ENCODE peak calls at places on chromosomes 7 and 10, in five cellular contexts. One of them, this sample, is unnamed.

GRCh38 chr10:71399946-71400345 is 3.2 kb downstream of the CDH23 start:
- DNase-seq in HEK293T: no peak
- DNase-seq in GM12878: no peak
- DNase-seq in K562: no peak
- DNase-seq in HepG2: no peak
- DNase-seq in this sample: no peak

GRCh38 chr10:110872984-110873569 is 1.3 kb downstream of the PDCD4 start:
- DNase-seq in HEK293T: no peak
- DNase-seq in GM12878: no peak
- DNase-seq in K562: no peak
- DNase-seq in HepG2: no peak
- DNase-seq in this sample: no peak

GRCh38 chr10:68517188-68517587 is 10.1 kb downstream of the SLC25A16 start:
- DNase-seq in HEK293T: no peak
- DNase-seq in GM12878: no peak
- DNase-seq in K562: no peak
- DNase-seq in HepG2: peak
- DNase-seq in this sample: no peak

GRCh38 chr10:96667401-96667800 is 52.9 kb downstream of the PIK3AP1 start:
- DNase-seq in HEK293T: no peak
- DNase-seq in GM12878: no peak
- DNase-seq in K562: no peak
- DNase-seq in HepG2: no peak
- DNase-seq in this sample: no peak

GRCh38 chr7:28682811-28683210 is 270.5 kb downstream of the CREB5 start:
- DNase-seq in HEK293T: no peak
- DNase-seq in GM12878: no peak
- DNase-seq in K562: no peak
- DNase-seq in HepG2: no peak
- DNase-seq in this sample: no peak

GRCh38 chr7:152711444-152711944 is 35.6 kb upstream of the XRCC2 start:
- DNase-seq in HEK293T: no peak
- DNase-seq in GM12878: no peak
- DNase-seq in K562: no peak
- DNase-seq in HepG2: no peak
- DNase-seq in this sample: no peak

GRCh38 chr7:16071246-16071857 is 350.0 kb downstream of the CRPPA start:
- DNase-seq in HEK293T: peak
- DNase-seq in GM12878: no peak
- DNase-seq in K562: peak
- DNase-seq in HepG2: peak
- DNase-seq in this sample: peak

GRCh38 chr10:78194539-78195402 is 161.1 kb downstream of the RPS24 start:
- DNase-seq in HEK293T: no peak
- DNase-seq in GM12878: no peak
- DNase-seq in K562: no peak
- DNase-seq in HepG2: no peak
- DNase-seq in this sample: peak

GRCh38 chr7:111198255-111198654 is 107.3 kb downstream of the LRRN3 start:
- DNase-seq in HEK293T: peak
- DNase-seq in GM12878: no peak
- DNase-seq in K562: no peak
- DNase-seq in HepG2: peak
- DNase-seq in this sample: no peak

GRCh38 chr7:157609516-157609915 is 272.7 kb downstream of the DNAJB6 start:
- DNase-seq in HEK293T: no peak
- DNase-seq in GM12878: no peak
- DNase-seq in K562: no peak
- DNase-seq in HepG2: no peak
- DNase-seq in this sample: no peak

GRCh38 chr7:33250421-33250827 is 121.1 kb downstream of the BBS9 start:
- DNase-seq in HEK293T: no peak
- DNase-seq in GM12878: no peak
- DNase-seq in K562: no peak
- DNase-seq in HepG2: no peak
- DNase-seq in this sample: no peak

GRCh38 chr10:111579473-111579872 is 502.6 kb downstream of the ADRA2A start:
- DNase-seq in HEK293T: no peak
- DNase-seq in GM12878: no peak
- DNase-seq in K562: no peak
- DNase-seq in HepG2: no peak
- DNase-seq in this sample: no peak

GRCh38 chr10:83539528-83540308 is 599.6 kb upstream of the GHITM start:
- DNase-seq in HEK293T: no peak
- DNase-seq in GM12878: peak
- DNase-seq in K562: no peak
- DNase-seq in HepG2: no peak
- DNase-seq in this sample: no peak

GRCh38 chr7:158061031-158061630 is 526.5 kb downstream of the PTPRN2 start:
- DNase-seq in HEK293T: no peak
- DNase-seq in GM12878: no peak
- DNase-seq in K562: no peak
- DNase-seq in HepG2: no peak
- DNase-seq in this sample: no peak

GRCh38 chr10:6737080-6737641 is 157.1 kb upstream of the PRKCQ start:
- DNase-seq in HEK293T: no peak
- DNase-seq in GM12878: no peak
- DNase-seq in K562: no peak
- DNase-seq in HepG2: no peak
- DNase-seq in this sample: no peak

GRCh38 chr10:23351914-23352313 is 7.3 kb upstream of the C10orf67 start:
- DNase-seq in HEK293T: no peak
- DNase-seq in GM12878: no peak
- DNase-seq in K562: no peak
- DNase-seq in HepG2: no peak
- DNase-seq in this sample: no peak

DNA sequence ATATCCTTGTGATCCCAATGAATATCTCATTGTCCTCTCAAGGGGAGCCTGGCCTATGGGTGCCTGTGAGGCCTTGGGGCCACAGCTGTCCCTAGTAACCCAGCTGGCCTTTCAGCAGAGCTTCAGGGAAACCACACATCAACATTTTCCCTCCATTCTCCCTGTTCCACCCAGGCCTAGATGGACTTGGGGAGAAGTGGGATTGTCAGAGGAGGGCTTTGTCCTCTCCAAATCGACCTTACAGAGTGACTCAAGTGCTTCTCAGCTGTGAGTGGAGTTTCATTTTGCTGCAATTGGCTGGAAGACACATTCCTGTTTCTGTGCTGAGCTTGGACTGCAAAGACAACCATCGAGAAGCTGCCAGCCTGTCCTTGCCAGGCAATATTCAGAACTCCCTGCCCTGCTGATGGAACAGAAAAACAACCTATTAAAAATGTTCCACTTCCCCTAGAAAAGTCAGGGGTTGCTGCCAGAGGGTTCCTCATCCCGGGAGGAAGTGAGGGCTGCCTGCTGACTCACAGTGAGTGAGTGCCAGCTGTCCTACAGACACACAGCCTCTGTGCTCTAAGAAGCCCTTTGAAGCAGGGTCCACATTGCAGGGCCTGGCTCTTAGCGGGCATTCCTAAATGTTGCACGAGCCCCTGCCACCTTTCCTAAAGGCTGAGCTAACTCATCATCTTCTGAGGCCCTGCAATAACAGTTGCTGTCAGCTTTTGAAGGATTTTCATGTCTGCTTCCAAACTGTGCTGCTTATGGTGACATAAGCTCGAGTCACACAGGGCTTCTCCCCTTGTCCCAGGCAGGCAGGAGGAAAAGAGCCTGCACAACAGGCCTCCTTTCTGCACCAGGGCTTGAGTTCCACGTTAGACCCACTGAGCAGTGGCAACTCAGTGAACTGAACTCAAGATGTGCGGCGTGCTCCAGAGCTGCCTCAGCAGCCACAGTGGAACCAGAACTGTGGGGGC is 20.5 kb downstream of the STRA8 start:
- DNase-seq in HEK293T: no peak
- DNase-seq in GM12878: no peak
- DNase-seq in K562: no peak
- DNase-seq in HepG2: peak
- DNase-seq in this sample: no peak
- TF ChIP-seq FOXM1 in HEK293T: no peak
- TF ChIP-seq FOXM1 in GM12878: no peak
- TF ChIP-seq FOXM1 in K562: no peak
- TF ChIP-seq FOXM1 in HepG2: no peak
- TF ChIP-seq FOXM1 in this sample: no peak

GRCh38 chr7:3888096-3888495 is 587.0 kb downstream of the SDK1 start:
- DNase-seq in HEK293T: no peak
- DNase-seq in GM12878: no peak
- DNase-seq in K562: no peak
- DNase-seq in HepG2: no peak
- DNase-seq in this sample: no peak
- TF ChIP-seq FOXM1 in HEK293T: no peak
- TF ChIP-seq FOXM1 in GM12878: no peak
- TF ChIP-seq FOXM1 in K562: no peak
- TF ChIP-seq FOXM1 in HepG2: no peak
- TF ChIP-seq FOXM1 in this sample: no peak

GRCh38 chr10:21523557-21524008 is 1.9 kb downstream of the SKIDA1 start:
- DNase-seq in HEK293T: no peak
- DNase-seq in GM12878: no peak
- DNase-seq in K562: no peak
- DNase-seq in HepG2: peak
- DNase-seq in this sample: no peak
- TF ChIP-seq FOXM1 in HEK293T: no peak
- TF ChIP-seq FOXM1 in GM12878: no peak
- TF ChIP-seq FOXM1 in K562: no peak
- TF ChIP-seq FOXM1 in HepG2: no peak
- TF ChIP-seq FOXM1 in this sample: no peak

DNA sequence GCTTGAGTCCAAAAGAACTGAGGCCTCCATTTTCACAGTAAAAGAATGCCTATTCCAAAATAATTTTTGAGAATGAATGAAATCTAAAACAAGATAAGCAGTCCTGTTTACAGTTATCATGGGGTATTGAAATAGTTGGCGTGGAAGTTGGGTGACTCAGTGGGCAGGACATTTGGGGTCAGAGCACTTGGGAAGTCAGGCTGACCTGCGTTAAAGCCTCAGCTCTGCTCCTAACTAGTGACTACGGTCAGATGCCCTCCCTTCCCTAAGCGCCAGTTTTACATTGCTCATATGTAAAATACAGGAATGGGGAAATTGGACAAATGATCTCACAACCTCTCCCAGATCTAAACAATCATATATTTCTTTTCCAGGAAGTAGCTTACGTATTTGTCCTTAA is 2.3 kb upstream of the PAPSS2 start:
- DNase-seq in HEK293T: no peak
- DNase-seq in GM12878: no peak
- DNase-seq in K562: no peak
- DNase-seq in HepG2: no peak
- DNase-seq in this sample: no peak
- TF ChIP-seq FOXM1 in HEK293T: no peak
- TF ChIP-seq FOXM1 in GM12878: no peak
- TF ChIP-seq FOXM1 in K562: no peak
- TF ChIP-seq FOXM1 in HepG2: no peak
- TF ChIP-seq FOXM1 in this sample: no peak

GRCh38 chr10:106705576-106706526 is 458.7 kb downstream of the SORCS1 start:
- DNase-seq in HEK293T: peak
- DNase-seq in GM12878: no peak
- DNase-seq in K562: peak
- DNase-seq in HepG2: peak
- DNase-seq in this sample: peak
- TF ChIP-seq FOXM1 in HEK293T: no peak
- TF ChIP-seq FOXM1 in GM12878: no peak
- TF ChIP-seq FOXM1 in K562: no peak
- TF ChIP-seq FOXM1 in HepG2: no peak
- TF ChIP-seq FOXM1 in this sample: no peak

GRCh38 chr10:102461187-102462054 is 10.1 kb upstream of the C10orf95 start:
- DNase-seq in HEK293T: peak
- DNase-seq in GM12878: peak
- DNase-seq in K562: peak
- DNase-seq in HepG2: peak
- DNase-seq in this sample: peak
- TF ChIP-seq FOXM1 in HEK293T: peak
- TF ChIP-seq FOXM1 in GM12878: no peak
- TF ChIP-seq FOXM1 in K562: no peak
- TF ChIP-seq FOXM1 in HepG2: no peak
- TF ChIP-seq FOXM1 in this sample: no peak

DNA sequence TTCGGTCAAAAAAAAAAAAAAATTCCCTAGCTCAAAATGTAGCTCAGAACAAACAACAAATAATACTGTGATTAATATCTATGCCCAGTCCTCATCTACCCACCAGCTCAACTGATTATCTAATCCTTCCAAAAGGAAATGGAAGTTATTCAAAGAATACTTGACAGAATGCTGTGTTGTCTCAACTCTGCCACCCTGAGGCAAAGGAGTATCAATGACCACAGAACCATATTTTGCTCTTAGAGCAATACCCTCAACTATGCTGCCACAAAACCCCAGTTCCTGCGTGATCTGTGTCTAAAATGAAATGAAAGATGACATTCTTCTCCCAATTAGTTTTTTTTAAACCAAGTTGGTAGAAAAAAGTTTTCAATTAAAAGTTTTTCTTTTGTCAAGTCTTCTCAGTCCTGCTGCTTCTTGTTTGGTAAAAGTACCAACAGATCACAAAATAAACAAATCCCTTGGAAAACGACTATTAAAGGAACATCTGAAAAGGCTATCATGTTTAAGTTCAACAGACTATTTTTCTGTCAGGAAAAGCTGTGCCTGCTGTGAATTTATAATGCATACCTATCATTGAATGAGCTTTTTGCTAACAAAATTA is 21.6 kb downstream of the RBM28 start:
- DNase-seq in HEK293T: no peak
- DNase-seq in GM12878: no peak
- DNase-seq in K562: no peak
- DNase-seq in HepG2: peak
- DNase-seq in this sample: peak
- TF ChIP-seq FOXM1 in HEK293T: no peak
- TF ChIP-seq FOXM1 in GM12878: no peak
- TF ChIP-seq FOXM1 in K562: no peak
- TF ChIP-seq FOXM1 in HepG2: no peak
- TF ChIP-seq FOXM1 in this sample: no peak

DNA sequence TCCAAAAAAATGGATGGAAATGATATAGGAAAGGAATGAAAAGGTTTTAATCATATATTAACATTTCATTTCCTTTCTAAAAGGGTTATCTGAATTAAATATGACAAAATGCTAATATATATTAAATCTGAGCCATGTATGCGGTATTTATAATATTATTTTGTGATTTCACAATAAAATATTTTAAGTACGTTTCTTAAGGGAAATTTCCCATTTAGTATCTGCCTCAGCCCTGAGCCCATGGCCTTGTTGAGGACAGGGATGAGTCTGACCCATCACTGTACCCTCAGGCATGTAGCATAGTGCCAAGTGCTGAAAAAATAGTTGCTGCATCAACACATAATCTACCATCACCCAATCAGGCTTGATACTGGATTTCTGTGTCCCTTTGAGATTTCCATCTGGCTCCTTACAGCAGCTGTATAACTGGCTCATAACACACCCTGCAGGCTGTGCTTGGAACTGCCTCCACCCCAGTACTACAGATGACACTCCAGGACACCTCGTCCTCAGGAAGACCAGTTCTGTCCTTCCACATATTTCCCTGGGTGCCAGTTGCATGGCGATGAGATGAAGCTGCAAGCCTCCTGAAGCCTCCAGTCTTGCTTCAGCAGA is 59.4 kb upstream of the ASAH2 start:
- DNase-seq in HEK293T: peak
- DNase-seq in GM12878: no peak
- DNase-seq in K562: peak
- DNase-seq in HepG2: peak
- DNase-seq in this sample: peak
- TF ChIP-seq FOXM1 in HEK293T: no peak
- TF ChIP-seq FOXM1 in GM12878: no peak
- TF ChIP-seq FOXM1 in K562: no peak
- TF ChIP-seq FOXM1 in HepG2: no peak
- TF ChIP-seq FOXM1 in this sample: no peak

This sample was measured in SK-N-SH.